ENCODE peak calls at places on chromosomes 13 and 19, in nine cellular contexts. F, Y, G, O, S, A, U, I and X are unnamed samples.

GRCh38 chr13:43537124-43537523 is 249.6 kb downstream of the ENOX1 start:
- DNase-seq in F (no peak), Y (no peak), G (no peak), O (no peak), S (no peak), A (no peak), U (no peak), I (no peak), X (peak; percentile 48)

GRCh38 chr13:110116072-110116487 is 190.9 kb downstream of the COL4A1 start:
- DNase-seq in F (peak; percentile 51), Y (no peak), G (no peak), O (no peak), S (no peak), A (peak; percentile 70), U (peak; percentile 62), I (peak; percentile 87), X (peak; percentile 84)

GRCh38 chr13:47816835-47817234 is 184.2 kb downstream of the SUCLA2 start:
- DNase-seq in F (no peak), Y (no peak), G (no peak), O (no peak), S (no peak), A (no peak), U (no peak), I (no peak), X (no peak)

GRCh38 chr13:101869553-101869952 is 417.1 kb downstream of the ITGBL1 start:
- DNase-seq in F (no peak), Y (no peak), G (peak; percentile 49), O (no peak), S (no peak), A (no peak), U (no peak), I (no peak), X (peak; percentile 37)

GRCh38 chr19:13964776-13965175 is 12.5 kb downstream of the DCAF15 start:
- DNase-seq in F (no peak), Y (peak; percentile 25), G (no peak), O (no peak), S (no peak), A (no peak), U (no peak), I (no peak), X (peak; percentile 67)

GRCh38 chr13:113918580-113918979 is 54.7 kb upstream of the GAS6 start:
- DNase-seq in F (no peak), Y (no peak), G (no peak), O (no peak), S (no peak), A (no peak), U (no peak), I (no peak), X (no peak)

GRCh38 chr19:24033308-24033961 is 53.6 kb upstream of the ZNF254 start:
- DNase-seq in F (peak; percentile 84), Y (peak; percentile 91), G (peak; percentile 91), O (peak; percentile 95), S (peak; percentile 82), A (peak; percentile 89), U (peak; percentile 84), I (peak; percentile 79), X (peak; percentile 91)

GRCh38 chr13:33973194-33973593 is 155.2 kb downstream of the RFC3 start:
- DNase-seq in F (no peak), Y (no peak), G (no peak), O (no peak), S (no peak), A (no peak), U (no peak), I (no peak), X (no peak)

GRCh38 chr19:23318143-23318542 is 67.9 kb upstream of the ZNF724 start:
- DNase-seq in F (peak; percentile 2), Y (no peak), G (no peak), O (no peak), S (no peak), A (no peak), U (no peak), I (no peak), X (no peak)

GRCh38 chr19:23190341-23190740 is 59.9 kb downstream of the ZNF724 start:
- DNase-seq in F (no peak), Y (no peak), G (no peak), O (no peak), S (no peak), A (no peak), U (no peak), I (no peak), X (no peak)

GRCh38 chr13:100203696-100204367 is 114.9 kb downstream of the PCCA start:
- DNase-seq in F (peak; percentile 16), Y (peak; percentile 86), G (no peak), O (no peak), S (no peak), A (no peak), U (no peak), I (no peak), X (no peak)

GRCh38 chr19:55643003-55643732 is at the start of gene ZNF581:
- DNase-seq in F (peak; percentile 85), Y (peak; percentile 67), G (peak; percentile 52), O (peak; percentile 50), S (peak; percentile 72), A (peak; percentile 78), U (peak; percentile 85), I (peak; percentile 75), X (peak; percentile 71)

GRCh38 chr13:40940841-40941240 is 78.3 kb downstream of the ELF1 start:
- DNase-seq in F (no peak), Y (no peak), G (no peak), O (no peak), S (no peak), A (no peak), U (no peak), I (no peak), X (no peak)

GRCh38 chr13:28204043-28204442 is 65.7 kb downstream of the PAN3 start:
- DNase-seq in F (no peak), Y (no peak), G (no peak), O (no peak), S (no peak), A (no peak), U (no peak), I (no peak), X (no peak)

GRCh38 chr19:10290439-10290875 is 705 bp downstream of the ICAM5 start:
- DNase-seq in F (no peak), Y (no peak), G (no peak), O (no peak), S (peak; percentile 26), A (no peak), U (no peak), I (peak; percentile 36), X (no peak)

GRCh38 chr19:12035220-12036172 is at the start of gene ZNF433:
- DNase-seq in F (peak; percentile 85), Y (peak; percentile 66), G (peak; percentile 92), O (peak; percentile 90), S (peak; percentile 83), A (peak; percentile 96), U (peak; percentile 82), I (peak; percentile 97), X (peak; percentile 83)

GRCh38 chr13:113064000-113064533 is 41.5 kb upstream of the F7 start:
- DNase-seq in F (no peak), Y (no peak), G (no peak), O (no peak), S (no peak), A (no peak), U (no peak), I (no peak), X (no peak)

GRCh38 chr13:88051746-88052482 is 380.7 kb downstream of the SLITRK5 start:
- DNase-seq in F (no peak), Y (no peak), G (no peak), O (no peak), S (no peak), A (no peak), U (no peak), I (no peak), X (no peak)

GRCh38 chr13:99659234-99659633 is 158.0 kb downstream of the TM9SF2 start:
- DNase-seq in F (peak; percentile 6), Y (no peak), G (peak; percentile 88), O (peak; percentile 12), S (no peak), A (no peak), U (no peak), I (no peak), X (no peak)

GRCh38 chr13:20125129-20125782 is 35.6 kb downstream of the GJA3 start:
- DNase-seq in F (no peak), Y (peak; percentile 75), G (no peak), O (no peak), S (no peak), A (no peak), U (no peak), I (no peak), X (peak; percentile 60)

GRCh38 chr13:46617885-46618284 is 64.9 kb downstream of the LRCH1 start:
- DNase-seq in F (no peak), Y (no peak), G (no peak), O (no peak), S (no peak), A (no peak), U (no peak), I (no peak), X (no peak)

GRCh38 chr19:55520691-55521292 is 16.1 kb downstream of the SBK2 start:
- DNase-seq in F (no peak), Y (no peak), G (no peak), O (no peak), S (no peak), A (no peak), U (no peak), I (no peak), X (no peak)

GRCh38 chr19:12993562-12993961 is 1.7 kb upstream of the NFIX start:
- DNase-seq in F (no peak), Y (no peak), G (no peak), O (no peak), S (no peak), A (no peak), U (no peak), I (no peak), X (no peak)